ENCODE peak calls at places on chromosome 1, in six cellular contexts. One of them, this sample, is unnamed.

GRCh38 chr1:115129071-115129640 is 39.9 kb upstream of the TSPAN2 start:
- DNase-seq in ovary: no peak
- DNase-seq in sigmoid colon: no peak
- DNase-seq in SK-N-SH: no peak
- DNase-seq in esophagus muscularis mucosa: no peak
- DNase-seq in A549: no peak
- DNase-seq in this sample: no peak

GRCh38 chr1:110309139-110309538 is 30.0 kb upstream of the RBM15 start:
- DNase-seq in esophagus muscularis mucosa: no peak
- DNase-seq in ovary: no peak
- DNase-seq in SK-N-SH: no peak
- DNase-seq in sigmoid colon: no peak
- DNase-seq in A549: no peak
- DNase-seq in this sample: no peak

GRCh38 chr1:98797506-98797905 is 136.0 kb downstream of the SNX7 start:
- DNase-seq in sigmoid colon: no peak
- DNase-seq in esophagus muscularis mucosa: no peak
- DNase-seq in ovary: no peak
- DNase-seq in A549: no peak
- DNase-seq in SK-N-SH: no peak
- DNase-seq in this sample: no peak

GRCh38 chr1:18109058-18109755 is 1.6 kb downstream of the IGSF21 start:
- DNase-seq in sigmoid colon: no peak
- DNase-seq in A549: no peak
- DNase-seq in esophagus muscularis mucosa: no peak
- DNase-seq in ovary: no peak
- DNase-seq in SK-N-SH: peak; percentile 76
- DNase-seq in this sample: no peak

GRCh38 chr1:85975770-85976386 is 180.7 kb downstream of the COL24A1 start:
- DNase-seq in ovary: no peak
- DNase-seq in esophagus muscularis mucosa: no peak
- DNase-seq in SK-N-SH: no peak
- DNase-seq in sigmoid colon: no peak
- DNase-seq in A549: no peak
- DNase-seq in this sample: no peak

GRCh38 chr1:110087812-110088738 is 17.6 kb upstream of the ALX3 start:
- DNase-seq in ovary: peak; percentile 48
- DNase-seq in SK-N-SH: peak; percentile 84
- DNase-seq in sigmoid colon: no peak
- DNase-seq in A549: peak; percentile 35
- DNase-seq in esophagus muscularis mucosa: no peak
- DNase-seq in this sample: peak; percentile 52

GRCh38 chr1:154431586-154432373 is 26.6 kb downstream of the IL6R start:
- DNase-seq in esophagus muscularis mucosa: no peak
- DNase-seq in A549: peak; percentile 42
- DNase-seq in ovary: no peak
- DNase-seq in SK-N-SH: no peak
- DNase-seq in sigmoid colon: peak; percentile 79
- DNase-seq in this sample: no peak

GRCh38 chr1:192941722-192942411 is 117.3 kb downstream of the UCHL5 start:
- DNase-seq in ovary: no peak
- DNase-seq in sigmoid colon: no peak
- DNase-seq in A549: no peak
- DNase-seq in esophagus muscularis mucosa: no peak
- DNase-seq in SK-N-SH: no peak
- DNase-seq in this sample: no peak

GRCh38 chr1:154840557-154841176 is 29.4 kb downstream of the KCNN3 start:
- DNase-seq in sigmoid colon: no peak
- DNase-seq in SK-N-SH: no peak
- DNase-seq in ovary: no peak
- DNase-seq in A549: no peak
- DNase-seq in esophagus muscularis mucosa: no peak
- DNase-seq in this sample: no peak

GRCh38 chr1:88529581-88529980 is 154.5 kb upstream of the PKN2 start:
- DNase-seq in A549: no peak
- DNase-seq in esophagus muscularis mucosa: no peak
- DNase-seq in sigmoid colon: no peak
- DNase-seq in ovary: no peak
- DNase-seq in SK-N-SH: no peak
- DNase-seq in this sample: no peak

GRCh38 chr1:66397192-66397591 is 136.8 kb upstream of the SGIP1 start:
- DNase-seq in ovary: no peak
- DNase-seq in A549: no peak
- DNase-seq in SK-N-SH: no peak
- DNase-seq in sigmoid colon: no peak
- DNase-seq in esophagus muscularis mucosa: no peak
- DNase-seq in this sample: no peak

GRCh38 chr1:53442297-53442696 is 16.9 kb upstream of the DMRTB1 start:
- DNase-seq in A549: no peak
- DNase-seq in esophagus muscularis mucosa: no peak
- DNase-seq in sigmoid colon: no peak
- DNase-seq in SK-N-SH: no peak
- DNase-seq in ovary: no peak
- DNase-seq in this sample: no peak

GRCh38 chr1:155049651-155050559 is 1.2 kb upstream of the ADAM15 start:
- DNase-seq in A549: no peak
- DNase-seq in esophagus muscularis mucosa: no peak
- DNase-seq in SK-N-SH: no peak
- DNase-seq in ovary: no peak
- DNase-seq in sigmoid colon: no peak
- DNase-seq in this sample: no peak

GRCh38 chr1:244665771-244666217 is 12.9 kb downstream of the DESI2 start:
- DNase-seq in A549: no peak
- DNase-seq in sigmoid colon: no peak
- DNase-seq in SK-N-SH: no peak
- DNase-seq in esophagus muscularis mucosa: no peak
- DNase-seq in ovary: no peak
- DNase-seq in this sample: no peak

GRCh38 chr1:36251794-36252481 is 27.7 kb downstream of the THRAP3 start:
- DNase-seq in A549: no peak
- DNase-seq in ovary: no peak
- DNase-seq in SK-N-SH: no peak
- DNase-seq in sigmoid colon: no peak
- DNase-seq in esophagus muscularis mucosa: no peak
- DNase-seq in this sample: no peak

GRCh38 chr1:18770799-18771198 is 88.7 kb downstream of the TAS1R2 start:
- DNase-seq in sigmoid colon: no peak
- DNase-seq in A549: no peak
- DNase-seq in esophagus muscularis mucosa: no peak
- DNase-seq in ovary: no peak
- DNase-seq in SK-N-SH: no peak
- DNase-seq in this sample: no peak

GRCh38 chr1:229385853-229386456 is 43.1 kb upstream of the CCSAP start:
- DNase-seq in ovary: no peak
- DNase-seq in esophagus muscularis mucosa: no peak
- DNase-seq in A549: no peak
- DNase-seq in sigmoid colon: no peak
- DNase-seq in SK-N-SH: no peak
- DNase-seq in this sample: no peak

GRCh38 chr1:202189012-202189790 is 4.4 kb upstream of the LGR6 start:
- DNase-seq in sigmoid colon: no peak
- DNase-seq in esophagus muscularis mucosa: no peak
- DNase-seq in SK-N-SH: peak; percentile 84
- DNase-seq in ovary: peak; percentile 70
- DNase-seq in A549: peak; percentile 70
- DNase-seq in this sample: peak; percentile 82

GRCh38 chr1:17196496-17197180 is 8.3 kb upstream of the PADI1 start:
- DNase-seq in esophagus muscularis mucosa: no peak
- DNase-seq in SK-N-SH: no peak
- DNase-seq in sigmoid colon: peak; percentile 26
- DNase-seq in A549: no peak
- DNase-seq in ovary: no peak
- DNase-seq in this sample: peak; percentile 7

GRCh38 chr1:117753652-117754051 is 147.8 kb downstream of the TENT5C start:
- DNase-seq in sigmoid colon: no peak
- DNase-seq in esophagus muscularis mucosa: no peak
- DNase-seq in SK-N-SH: no peak
- DNase-seq in ovary: no peak
- DNase-seq in A549: no peak
- DNase-seq in this sample: no peak

GRCh38 chr1:119011706-119012105 is 23.6 kb upstream of the TBX15 start:
- DNase-seq in ovary: no peak
- DNase-seq in A549: no peak
- DNase-seq in sigmoid colon: no peak
- DNase-seq in esophagus muscularis mucosa: peak; percentile 31
- DNase-seq in SK-N-SH: no peak
- DNase-seq in this sample: no peak

GRCh38 chr1:72037745-72038343 is 244.5 kb downstream of the NEGR1 start:
- DNase-seq in sigmoid colon: no peak
- DNase-seq in ovary: no peak
- DNase-seq in SK-N-SH: no peak
- DNase-seq in A549: peak; percentile 32
- DNase-seq in esophagus muscularis mucosa: no peak
- DNase-seq in this sample: peak; percentile 47

GRCh38 chr1:179253286-179253972 is 24.0 kb upstream of the ABL2 start:
- DNase-seq in esophagus muscularis mucosa: no peak
- DNase-seq in ovary: no peak
- DNase-seq in sigmoid colon: no peak
- DNase-seq in A549: no peak
- DNase-seq in SK-N-SH: no peak
- DNase-seq in this sample: no peak

GRCh38 chr1:101463195-101463594 is 226.4 kb downstream of the S1PR1 start:
- DNase-seq in A549: no peak
- DNase-seq in SK-N-SH: no peak
- DNase-seq in esophagus muscularis mucosa: no peak
- DNase-seq in ovary: no peak
- DNase-seq in sigmoid colon: no peak
- DNase-seq in this sample: no peak
- H3K4me3 ChIP-seq in A549: no peak overlapping the region
- H3K4me3 ChIP-seq in SK-N-SH: no peak overlapping the region
- H3K4me3 ChIP-seq in esophagus muscularis mucosa: no peak overlapping the region
- H3K4me3 ChIP-seq in ovary: no peak overlapping the region
- H3K4me3 ChIP-seq in sigmoid colon: no peak overlapping the region
- H3K4me3 ChIP-seq in this sample: no peak overlapping the region

DNA sequence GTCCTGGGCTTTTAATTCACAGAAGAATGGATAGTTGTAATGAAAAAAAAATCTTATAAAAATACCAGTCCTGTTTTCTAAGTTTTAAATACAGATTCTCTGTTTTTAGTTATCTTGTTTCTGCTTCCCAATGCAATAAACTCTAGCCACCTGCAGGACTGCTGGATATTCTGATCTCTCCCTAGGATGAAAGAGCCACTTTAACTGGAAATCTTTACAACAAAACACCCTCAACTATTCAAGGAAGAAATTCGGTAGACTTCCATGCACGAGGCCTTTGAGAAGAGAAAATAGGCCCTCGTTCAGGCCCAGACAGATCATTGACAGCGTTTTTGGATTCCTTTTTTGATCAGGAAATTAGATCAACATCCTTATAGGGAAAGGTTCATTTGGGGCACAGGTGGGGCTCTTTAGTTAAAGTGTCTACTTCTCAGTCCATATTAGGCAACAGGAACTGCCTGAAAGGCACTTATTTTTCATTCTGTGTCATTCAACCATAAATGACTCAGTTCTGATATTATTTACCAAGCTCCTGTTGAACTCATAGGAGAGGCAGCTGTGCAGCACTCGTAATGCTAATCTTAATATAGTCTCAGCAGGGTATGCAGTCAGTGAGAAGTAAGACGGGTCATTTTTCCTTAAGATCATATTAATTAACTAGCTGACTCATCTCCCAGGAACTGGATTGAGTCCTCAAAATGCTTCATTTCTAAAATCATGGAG is 71.1 kb upstream of the ERRFI1 start:
- DNase-seq in ovary: no peak
- DNase-seq in esophagus muscularis mucosa: no peak
- DNase-seq in SK-N-SH: no peak
- DNase-seq in sigmoid colon: no peak
- DNase-seq in A549: peak; percentile 94
- DNase-seq in this sample: no peak
- TF ChIP-seq EP300 in ovary: no peak
- TF ChIP-seq EP300 in esophagus muscularis mucosa: no peak
- TF ChIP-seq EP300 in SK-N-SH: peak; percentile 81
- TF ChIP-seq EP300 in sigmoid colon: peak; percentile 1
- TF ChIP-seq EP300 in A549: no peak
- TF ChIP-seq EP300 in this sample: no peak

GRCh38 chr1:105533996-105534395 is 1522.5 kb upstream of the PRMT6 start:
- DNase-seq in A549: no peak
- DNase-seq in ovary: no peak
- DNase-seq in esophagus muscularis mucosa: no peak
- DNase-seq in SK-N-SH: no peak
- DNase-seq in sigmoid colon: no peak
- DNase-seq in this sample: no peak
- H3K4me3 ChIP-seq in A549: no peak overlapping the region
- H3K4me3 ChIP-seq in ovary: no peak overlapping the region
- H3K4me3 ChIP-seq in esophagus muscularis mucosa: no peak overlapping the region
- H3K4me3 ChIP-seq in SK-N-SH: no peak overlapping the region
- H3K4me3 ChIP-seq in sigmoid colon: no peak overlapping the region
- H3K4me3 ChIP-seq in this sample: no peak overlapping the region

GRCh38 chr1:15952317-15953258 is 23.3 kb downstream of the ZBTB17 start:
- DNase-seq in A549: peak; percentile 61
- DNase-seq in SK-N-SH: no peak
- DNase-seq in esophagus muscularis mucosa: no peak
- DNase-seq in sigmoid colon: no peak
- DNase-seq in ovary: peak; percentile 46
- DNase-seq in this sample: no peak
- TF ChIP-seq EP300 in A549: no peak
- TF ChIP-seq EP300 in SK-N-SH: peak; percentile 92
- TF ChIP-seq EP300 in esophagus muscularis mucosa: no peak
- TF ChIP-seq EP300 in sigmoid colon: no peak
- TF ChIP-seq EP300 in ovary: no peak
- TF ChIP-seq EP300 in this sample: no peak

GRCh38 chr1:32925360-32926142 is 24.4 kb upstream of the TMEM54 start:
- DNase-seq in esophagus muscularis mucosa: no peak
- DNase-seq in ovary: no peak
- DNase-seq in SK-N-SH: peak; percentile 44
- DNase-seq in sigmoid colon: no peak
- DNase-seq in A549: no peak
- DNase-seq in this sample: no peak

GRCh38 chr1:32928285-32928684 is 27.1 kb upstream of the TMEM54 start:
- DNase-seq in esophagus muscularis mucosa: no peak
- DNase-seq in SK-N-SH: no peak
- DNase-seq in ovary: no peak
- DNase-seq in A549: no peak
- DNase-seq in sigmoid colon: no peak
- DNase-seq in this sample: no peak

GRCh38 chr1:32927441-32927840 is 26.3 kb upstream of the TMEM54 start:
- DNase-seq in SK-N-SH: no peak
- DNase-seq in esophagus muscularis mucosa: no peak
- DNase-seq in A549: no peak
- DNase-seq in ovary: no peak
- DNase-seq in sigmoid colon: no peak
- DNase-seq in this sample: no peak

GRCh38 chr1:32926562-32926961 is 25.4 kb upstream of the TMEM54 start:
- DNase-seq in A549: no peak
- DNase-seq in ovary: no peak
- DNase-seq in SK-N-SH: no peak
- DNase-seq in sigmoid colon: no peak
- DNase-seq in esophagus muscularis mucosa: no peak
- DNase-seq in this sample: no peak

DNA sequence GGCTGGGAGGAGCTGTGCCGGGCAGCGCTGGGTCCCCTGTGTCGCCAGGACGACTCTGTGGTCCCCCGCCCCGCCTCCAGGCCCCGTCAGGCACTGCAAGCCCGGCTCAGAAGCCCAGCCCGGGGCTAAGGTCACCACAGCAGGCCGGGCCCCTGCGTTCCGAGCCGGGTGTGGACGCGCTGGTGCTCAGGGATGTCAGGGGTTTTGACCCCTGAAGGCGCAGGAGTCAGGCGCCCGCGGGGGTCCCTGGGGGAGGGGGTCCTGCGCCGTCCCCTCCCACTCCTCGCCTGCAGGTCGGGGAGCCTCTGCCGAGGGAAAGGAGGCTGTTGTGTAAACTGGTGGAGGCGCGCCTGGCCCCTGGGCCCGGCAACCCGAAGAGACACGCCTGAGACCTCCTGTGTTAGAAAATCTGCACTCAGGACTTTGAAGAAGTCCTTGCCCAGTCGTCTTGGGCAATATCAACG is 23.7 kb upstream of the TMEM54 start:
- DNase-seq in SK-N-SH: no peak
- DNase-seq in sigmoid colon: no peak
- DNase-seq in A549: no peak
- DNase-seq in esophagus muscularis mucosa: no peak
- DNase-seq in ovary: no peak
- DNase-seq in this sample: peak; percentile 44
- H3K4me3 ChIP-seq in SK-N-SH: no peak overlapping the region
- H3K4me3 ChIP-seq in sigmoid colon: peak overlapping the region; percentile 15
- H3K4me3 ChIP-seq in A549: no peak overlapping the region
- H3K4me3 ChIP-seq in esophagus muscularis mucosa: peak overlapping the region; percentile 15
- H3K4me3 ChIP-seq in ovary: no peak overlapping the region
- H3K4me3 ChIP-seq in this sample: peak overlapping the region; percentile 9